ENCODE peak calls at places on chromosomes 5 and 9, in five cellular contexts. T, B, W, N and O are unnamed samples.

GRCh38 chr9:32404856-32405255 is 20.4 kb downstream of the ACO1 start:
- DNase-seq in T (no peak), B (no peak), W (no peak), N (no peak), O (no peak)

GRCh38 chr5:30050056-30050815 is 1143.2 kb upstream of the CDH6 start:
- DNase-seq in T (no peak), B (no peak), W (no peak), N (no peak), O (no peak)

GRCh38 chr5:172672696-172673095 is 31.6 kb downstream of the NEURL1B start:
- DNase-seq in T (no peak), B (no peak), W (no peak), N (no peak), O (no peak)

GRCh38 chr5:132662925-132663770 is 5.2 kb downstream of the IL13 start:
- DNase-seq in T (no peak), B (peak), W (no peak), N (no peak), O (no peak)

GRCh38 chr5:96348536-96348935 is 84.5 kb downstream of the PCSK1 start:
- DNase-seq in T (no peak), B (no peak), W (no peak), N (no peak), O (no peak)

GRCh38 chr5:58462623-58463230 is 2.8 kb upstream of the PLK2 start:
- DNase-seq in T (no peak), B (peak), W (no peak), N (peak), O (no peak)

GRCh38 chr9:106816524-106816923 is 46.4 kb upstream of the ZNF462 start:
- DNase-seq in T (no peak), B (no peak), W (no peak), N (no peak), O (no peak)

GRCh38 chr9:110031511-110032173 is 176.3 kb downstream of the C9orf152 start:
- DNase-seq in T (no peak), B (peak), W (no peak), N (no peak), O (no peak)

GRCh38 chr5:125349432-125349831 is 603.0 kb upstream of the ZNF608 start:
- DNase-seq in T (no peak), B (no peak), W (no peak), N (no peak), O (peak)

GRCh38 chr9:109001275-109001676 is 12.0 kb downstream of the CTNNAL1 start:
- DNase-seq in T (no peak), B (peak), W (no peak), N (no peak), O (no peak)

GRCh38 chr5:1685076-1685475 is 114.6 kb downstream of the MRPL36 start:
- DNase-seq in T (no peak), B (no peak), W (no peak), N (no peak), O (no peak)

GRCh38 chr9:21560281-21560745 is 78.2 kb upstream of the IFNE start:
- DNase-seq in T (no peak), B (no peak), W (no peak), N (no peak), O (no peak)

GRCh38 chr9:125646222-125647100 is 60.5 kb downstream of the MAPKAP1 start:
- DNase-seq in T (no peak), B (no peak), W (no peak), N (no peak), O (no peak)

GRCh38 chr9:17906841-17907779 is 328.2 kb downstream of the SH3GL2 start:
- DNase-seq in T (peak), B (no peak), W (no peak), N (no peak), O (peak)

GRCh38 chr9:99433095-99433494 is 211.0 kb downstream of the SEC61B start:
- DNase-seq in T (no peak), B (no peak), W (no peak), N (no peak), O (no peak)

GRCh38 chr5:149386166-149386565 is 7.1 kb upstream of the IL17B start:
- DNase-seq in T (no peak), B (no peak), W (no peak), N (no peak), O (no peak)

GRCh38 chr5:76637490-76637889 is 14.3 kb upstream of the F2RL2 start:
- DNase-seq in T (no peak), B (no peak), W (no peak), N (no peak), O (no peak)

GRCh38 chr9:134641173-134641985 is at the start of gene COL5A1:
- DNase-seq in T (no peak), B (peak), W (peak), N (peak), O (no peak)

GRCh38 chr5:81486711-81487110 is 92.8 kb upstream of the ACOT12 start:
- DNase-seq in T (no peak), B (no peak), W (no peak), N (no peak), O (no peak)

GRCh38 chr5:90549729-90550275 is 8.8 kb upstream of the ADGRV1 start:
- DNase-seq in T (no peak), B (no peak), W (no peak), N (no peak), O (no peak)

GRCh38 chr5:125357660-125358059 is 611.2 kb upstream of the ZNF608 start:
- DNase-seq in T (no peak), B (no peak), W (no peak), N (no peak), O (no peak)

GRCh38 chr5:103036601-103037000 is 83.3 kb downstream of the GIN1 start:
- DNase-seq in T (no peak), B (no peak), W (no peak), N (no peak), O (no peak)

GRCh38 chr5:73939535-73939934 is 313.5 kb downstream of the ARHGEF28 start:
- DNase-seq in T (no peak), B (peak), W (no peak), N (no peak), O (no peak)

GRCh38 chr5:150304481-150305081 is 1.9 kb upstream of the ARSI start:
- DNase-seq in T (no peak), B (no peak), W (no peak), N (no peak), O (no peak)

GRCh38 chr9:98255578-98256296 is at the start of gene TBC1D2:
- DNase-seq in T (peak), B (peak), W (peak), N (peak), O (peak)

GRCh38 chr5:132277971-132278964 is 15.9 kb upstream of the SLC22A4 start:
- DNase-seq in T (no peak), B (no peak), W (no peak), N (no peak), O (no peak)

GRCh38 chr9:95864852-95865580 is 10.5 kb upstream of the ERCC6L2 start:
- DNase-seq in T (no peak), B (no peak), W (no peak), N (no peak), O (no peak)

GRCh38 chr5:82364497-82364896 is 86.3 kb upstream of the RPS23 start:
- DNase-seq in T (no peak), B (peak), W (no peak), N (no peak), O (no peak)

GRCh38 chr5:160370713-160371034 is 248 bp upstream of the C1QTNF2 start:
- DNase-seq in T (no peak), B (no peak), W (no peak), N (no peak), O (no peak)

GRCh38 chr9:94016744-94017143 is 61.6 kb upstream of the BARX1 start:
- DNase-seq in T (no peak), B (no peak), W (no peak), N (no peak), O (no peak)

GRCh38 chr9:87703636-87704276 is 22.2 kb upstream of the CTSL start:
- DNase-seq in T (peak), B (peak), W (no peak), N (no peak), O (no peak)

GRCh38 chr5:161093105-161093504 is 241.1 kb upstream of the ATP10B start:
- DNase-seq in T (peak), B (no peak), W (no peak), N (no peak), O (no peak)

GRCh38 chr5:160133071-160133917 is 14.0 kb upstream of the PWWP2A start:
- DNase-seq in T (no peak), B (no peak), W (no peak), N (peak), O (peak)

GRCh38 chr9:133813749-133814585 is 75.8 kb upstream of the SARDH start:
- DNase-seq in T (peak), B (no peak), W (no peak), N (no peak), O (no peak)

GRCh38 chr9:113853333-113853732 is 22.8 kb upstream of the ZNF618 start:
- DNase-seq in T (no peak), B (peak), W (no peak), N (no peak), O (no peak)

GRCh38 chr5:55407984-55408383 is 100.2 kb downstream of the MTREX start:
- DNase-seq in T (no peak), B (no peak), W (no peak), N (no peak), O (no peak)

GRCh38 chr5:55406292-55406691 is 98.5 kb downstream of the MTREX start:
- DNase-seq in T (no peak), B (no peak), W (no peak), N (no peak), O (no peak)

GRCh38 chr5:55407059-55407684 is 99.4 kb downstream of the MTREX start:
- DNase-seq in T (no peak), B (peak), W (no peak), N (no peak), O (peak)

DNA sequence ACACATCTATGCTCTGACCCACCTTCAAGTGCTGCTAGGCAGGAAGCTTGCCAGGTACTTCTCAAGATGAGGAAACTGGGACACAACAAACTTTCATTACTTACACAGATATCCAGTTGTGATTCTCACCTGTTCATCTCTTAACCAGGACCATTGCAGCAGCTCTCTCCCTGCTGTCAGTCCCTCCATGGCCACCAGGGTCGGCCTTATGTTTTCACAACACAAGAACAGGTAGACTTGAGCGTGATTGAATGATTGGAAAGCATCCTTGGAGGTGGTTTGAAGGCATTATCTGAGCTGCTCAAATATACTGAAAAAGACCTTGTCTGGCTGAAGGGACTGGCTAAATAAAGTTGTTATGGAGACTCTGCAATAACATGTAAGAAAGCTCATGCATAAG is 94.4 kb downstream of the MTREX start:
- DNase-seq in T (no peak), B (peak), W (no peak), N (no peak), O (no peak)
- TF ChIP-seq CTCF in T (no peak), B (no peak), W (no peak), N (no peak), O (no peak)

DNA sequence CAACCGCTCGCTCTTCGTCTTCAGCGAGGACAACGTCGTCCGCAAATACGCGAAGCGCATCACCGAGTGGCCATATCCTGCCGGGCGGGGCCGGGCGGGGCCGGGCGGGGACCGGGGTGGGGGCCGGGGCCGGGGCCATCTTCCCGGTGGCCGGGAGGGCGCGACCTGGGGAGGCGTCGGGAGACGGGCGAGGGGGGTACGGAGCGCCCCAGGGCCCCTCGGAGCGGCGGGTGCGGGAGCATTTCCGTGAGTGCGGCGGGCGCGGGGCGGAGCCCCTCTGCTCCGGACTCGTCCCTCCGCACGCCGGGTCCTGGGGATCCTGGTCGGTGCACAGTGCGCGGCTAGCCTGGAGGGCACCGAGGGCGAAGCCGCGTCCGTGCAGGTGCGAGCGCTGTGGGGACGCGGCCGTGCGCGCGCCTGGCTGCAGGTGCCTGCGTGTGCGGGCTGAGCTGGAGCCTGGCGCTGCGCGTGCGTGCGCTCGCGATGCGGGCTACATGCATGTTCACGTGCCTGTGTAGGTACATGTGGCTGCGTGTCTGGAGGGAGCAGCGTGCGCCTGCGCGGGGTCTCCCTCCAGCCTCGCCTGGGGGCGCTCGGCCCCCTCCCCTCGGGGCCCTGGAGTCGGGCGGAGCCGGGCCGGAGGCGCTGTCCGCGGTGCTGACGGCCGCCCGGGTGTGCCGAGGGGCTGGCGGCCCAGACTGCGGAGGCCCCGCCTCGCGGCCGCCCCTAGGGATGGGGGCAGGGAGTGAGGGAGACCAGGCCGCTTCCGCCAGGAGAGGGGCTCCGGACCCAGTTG is 762 bp downstream of the CACNA1B start:
- DNase-seq in T (peak), B (no peak), W (no peak), N (no peak), O (peak)
- H3K27ac ChIP-seq in T (no peak), B (no peak), W (no peak), N (no peak), O (peak)

GRCh38 chr5:130720355-130720754 is 444.7 kb downstream of the HINT1 start:
- DNase-seq in T (no peak), B (peak), W (no peak), N (no peak), O (no peak)
- TF ChIP-seq CTCF in T (peak), B (peak), W (no peak), N (no peak), O (peak)

GRCh38 chr9:83299556-83299955 is 236.6 kb upstream of the RASEF start:
- DNase-seq in T (no peak), B (peak), W (no peak), N (no peak), O (no peak)
- H3K27ac ChIP-seq in T (no peak), B (peak), W (no peak), N (no peak), O (no peak)

GRCh38 chr5:41296066-41296465 is 82.7 kb upstream of the C6 start:
- DNase-seq in T (no peak), B (no peak), W (no peak), N (no peak), O (no peak)
- TF ChIP-seq CTCF in T (no peak), B (no peak), W (no peak), N (no peak), O (no peak)

GRCh38 chr9:76370656-76371055 is 23.6 kb downstream of the RFK start:
- DNase-seq in T (no peak), B (no peak), W (no peak), N (no peak), O (no peak)

GRCh38 chr9:76371901-76372300 is 22.3 kb downstream of the RFK start:
- DNase-seq in T (no peak), B (peak), W (no peak), N (no peak), O (no peak)

GRCh38 chr9:76373777-76374474 is 20.3 kb downstream of the RFK start:
- DNase-seq in T (no peak), B (no peak), W (no peak), N (no peak), O (no peak)

GRCh38 chr9:76373173-76373771 is 21.0 kb downstream of the RFK start:
- DNase-seq in T (peak), B (peak), W (no peak), N (peak), O (no peak)

GRCh38 chr9:76372345-76372744 is 21.9 kb downstream of the RFK start:
- DNase-seq in T (no peak), B (no peak), W (no peak), N (no peak), O (no peak)
- H3K27ac ChIP-seq in T (peak), B (peak), W (no peak), N (no peak), O (no peak)

DNA sequence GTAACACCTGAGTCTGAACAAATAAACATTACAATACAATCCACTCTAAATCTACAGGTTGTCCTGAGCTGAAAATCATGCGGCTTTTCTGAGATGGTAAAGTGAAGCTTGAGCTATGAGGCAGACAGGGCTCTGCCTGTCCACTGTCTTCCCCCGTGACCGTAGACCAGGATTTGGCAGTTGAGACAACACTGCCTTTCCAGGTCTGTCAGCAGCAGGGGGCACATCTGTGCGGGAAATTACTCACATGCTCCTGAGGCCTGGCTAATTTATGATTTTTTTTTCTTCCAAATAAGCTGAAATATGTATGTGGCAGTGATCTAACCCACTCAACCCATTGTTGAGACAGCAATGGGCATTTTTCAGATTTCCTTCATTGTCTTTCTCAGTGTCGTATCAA is 307.9 kb downstream of the FBXL7 start:
- DNase-seq in T (no peak), B (no peak), W (no peak), N (peak), O (peak)
- TF ChIP-seq CTCF in T (no peak), B (no peak), W (no peak), N (no peak), O (peak)

GRCh38 chr9:752201-752600 is 89.3 kb upstream of the DMRT1 start:
- DNase-seq in T (no peak), B (no peak), W (no peak), N (no peak), O (no peak)
- H3K27ac ChIP-seq in T (no peak), B (peak), W (no peak), N (peak), O (peak)

DNA sequence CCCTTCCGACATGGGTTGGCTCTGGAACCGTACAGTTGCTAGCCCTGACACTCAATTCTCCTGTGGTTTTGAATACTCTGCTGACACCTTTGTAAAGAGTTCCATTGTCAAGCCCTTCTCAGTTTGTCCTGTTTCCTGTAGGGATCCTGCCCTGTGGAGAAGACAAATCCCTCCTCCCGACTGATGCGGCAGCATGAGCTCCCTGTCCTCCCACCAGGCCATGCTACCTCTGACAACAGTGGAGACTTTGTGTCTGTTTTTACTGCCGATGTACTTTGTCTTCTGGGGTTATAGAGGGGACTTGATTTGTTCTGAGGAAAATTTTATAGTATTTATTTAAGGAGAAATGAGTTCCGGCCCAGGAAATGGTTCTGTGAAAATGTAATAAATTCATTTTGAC is 57.8 kb downstream of the PRLR start:
- DNase-seq in T (no peak), B (no peak), W (no peak), N (no peak), O (no peak)
- TF ChIP-seq CTCF in T (no peak), B (no peak), W (no peak), N (no peak), O (no peak)

GRCh38 chr9:36141761-36142160 is 5.2 kb downstream of the GLIPR2 start:
- DNase-seq in T (no peak), B (no peak), W (no peak), N (no peak), O (no peak)

GRCh38 chr9:36141288-36141687 is 4.8 kb downstream of the GLIPR2 start:
- DNase-seq in T (no peak), B (peak), W (no peak), N (no peak), O (no peak)

GRCh38 chr9:36143242-36143641 is 6.7 kb downstream of the GLIPR2 start:
- DNase-seq in T (no peak), B (no peak), W (no peak), N (no peak), O (no peak)

GRCh38 chr9:36144322-36145206 is 8.0 kb downstream of the GLIPR2 start:
- DNase-seq in T (no peak), B (no peak), W (no peak), N (no peak), O (no peak)

DNA sequence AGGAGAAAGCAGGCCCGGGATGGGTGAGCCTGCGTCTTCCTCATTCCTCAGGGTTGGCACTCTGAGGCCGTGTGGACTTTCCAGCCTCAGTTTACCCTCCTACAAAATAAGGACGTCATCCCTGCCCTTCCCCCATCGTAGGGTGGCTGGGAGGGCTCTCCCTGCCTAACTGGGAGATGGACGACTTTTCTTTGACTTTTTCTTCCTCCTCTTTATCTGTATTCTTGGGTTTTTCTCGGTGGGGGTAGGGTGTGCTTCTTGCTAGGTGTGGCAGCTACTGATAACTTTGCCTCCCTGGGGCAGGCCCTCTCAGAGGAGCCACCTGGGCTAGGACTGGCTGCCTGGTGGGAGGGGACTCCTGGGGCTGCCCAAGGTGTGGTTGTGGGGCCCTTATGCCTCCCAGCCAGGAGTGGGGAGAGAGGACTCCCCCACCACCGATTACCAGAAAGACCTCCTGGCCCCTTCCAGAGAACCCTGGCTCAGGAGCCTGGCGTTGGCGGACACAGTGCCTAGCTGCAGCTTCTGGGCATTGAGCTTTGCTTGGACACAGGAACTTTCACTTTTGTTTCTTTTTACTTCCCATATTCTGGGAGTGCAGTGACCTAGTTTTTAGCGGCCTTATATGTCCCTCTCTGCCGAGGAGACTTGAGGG is 6.1 kb downstream of the GLIPR2 start:
- DNase-seq in T (no peak), B (no peak), W (no peak), N (no peak), O (no peak)
- H3K27ac ChIP-seq in T (peak), B (peak), W (peak), N (peak), O (peak)